ENCODE peak calls at places on chromosomes 6 and 20, in ten cellular contexts. I is AG04450, K is ovary, X is esophagus squamous epithelium, Y is cardiac muscle cell, Z is cardiac fibroblast, B is mucosa of descending colon, T is tibial nerve, A is right lobe of liver, D is lung. H is an unnamed sample.

GRCh38 chr6:55892749-55893357 is 17.5 kb upstream of the BMP5 start:
- DNase-seq in I (no peak), K (no peak), X (no peak), Y (no peak), Z (no peak), B (no peak), T (no peak), A (no peak), D (no peak), H (peak)

GRCh38 chr6:40308533-40309306 is 278.4 kb downstream of the LRFN2 start:
- DNase-seq in I (peak), K (peak), X (no peak), Y (peak), Z (peak), B (peak), T (peak), A (peak), D (peak), H (peak)

GRCh38 chr6:109461733-109462526 is 6.4 kb upstream of the MICAL1 start:
- DNase-seq in I (no peak), K (no peak), X (no peak), Y (no peak), Z (no peak), B (no peak), T (no peak), A (no peak), D (no peak), H (no peak)

GRCh38 chr6:107611060-107611824 is 121.3 kb downstream of the SOBP start:
- DNase-seq in I (no peak), K (no peak), X (no peak), Y (peak), Z (peak), B (no peak), T (no peak), A (no peak), D (no peak), H (no peak)

GRCh38 chr6:157246048-157246630 is 77.2 kb downstream of the TMEM242 start:
- DNase-seq in I (no peak), K (peak), X (no peak), Y (peak), Z (no peak), B (no peak), T (peak), A (no peak), D (no peak), H (no peak)

GRCh38 chr20:47571426-47571825 is 69.7 kb downstream of the NCOA3 start:
- DNase-seq in I (no peak), K (no peak), X (no peak), Y (no peak), Z (no peak), B (no peak), T (no peak), A (no peak), D (no peak), H (no peak)

GRCh38 chr6:63525186-63525878 is 46.9 kb upstream of the LOC128125822 start:
- DNase-seq in I (no peak), K (no peak), X (no peak), Y (no peak), Z (no peak), B (no peak), T (no peak), A (no peak), D (no peak), H (no peak)

GRCh38 chr6:92180090-92180489 is 1239.3 kb downstream of the EPHA7 start:
- DNase-seq in I (no peak), K (no peak), X (no peak), Y (no peak), Z (no peak), B (no peak), T (no peak), A (no peak), D (no peak), H (no peak)

GRCh38 chr20:7722564-7722963 is 217.7 kb downstream of the HAO1 start:
- DNase-seq in I (no peak), K (no peak), X (no peak), Y (peak), Z (peak), B (no peak), T (no peak), A (no peak), D (no peak), H (no peak)

GRCh38 chr6:140988780-140989179 is 1143.9 kb upstream of the GJE1 start:
- DNase-seq in I (no peak), K (no peak), X (no peak), Y (no peak), Z (no peak), B (no peak), T (no peak), A (no peak), D (no peak), H (no peak)

GRCh38 chr6:43491750-43492661 is 14.6 kb downstream of the TJAP1 start:
- DNase-seq in I (peak), K (peak), X (no peak), Y (peak), Z (peak), B (peak), T (peak), A (no peak), D (peak), H (no peak)

GRCh38 chr6:67252663-67253062 is 1382.4 kb upstream of the ADGRB3 start:
- DNase-seq in I (no peak), K (no peak), X (no peak), Y (peak), Z (no peak), B (no peak), T (no peak), A (no peak), D (no peak), H (no peak)

GRCh38 chr20:19757973-19758887 is at the start of gene RIN2:
- DNase-seq in I (peak), K (peak), X (peak), Y (peak), Z (peak), B (peak), T (peak), A (peak), D (peak), H (peak)

GRCh38 chr6:108560463-108561308 is at the start of gene FOXO3:
- DNase-seq in I (no peak), K (peak), X (peak), Y (peak), Z (peak), B (peak), T (peak), A (peak), D (peak), H (no peak)

GRCh38 chr20:19495905-19496703 is 262.0 kb upstream of the RIN2 start:
- DNase-seq in I (no peak), K (no peak), X (no peak), Y (no peak), Z (peak), B (no peak), T (no peak), A (no peak), D (no peak), H (no peak)

GRCh38 chr6:146026873-146027272 is 2.0 kb upstream of the GRM1 start:
- DNase-seq in I (no peak), K (no peak), X (no peak), Y (no peak), Z (no peak), B (no peak), T (no peak), A (no peak), D (no peak), H (no peak)

GRCh38 chr6:39998126-39998525 is 63.9 kb upstream of the MOCS1 start:
- DNase-seq in I (no peak), K (no peak), X (no peak), Y (no peak), Z (no peak), B (no peak), T (no peak), A (no peak), D (no peak), H (no peak)

GRCh38 chr6:113847435-113847834 is 9.7 kb upstream of the MARCKS start:
- DNase-seq in I (no peak), K (no peak), X (no peak), Y (no peak), Z (peak), B (no peak), T (no peak), A (no peak), D (no peak), H (no peak)

GRCh38 chr6:91506509-91506908 is 919.6 kb upstream of the MAP3K7 start:
- DNase-seq in I (no peak), K (no peak), X (no peak), Y (no peak), Z (no peak), B (no peak), T (no peak), A (no peak), D (no peak), H (no peak)

GRCh38 chr20:47113362-47114118 is 218.9 kb downstream of the EYA2 start:
- DNase-seq in I (no peak), K (no peak), X (no peak), Y (peak), Z (peak), B (no peak), T (no peak), A (no peak), D (no peak), H (no peak)

GRCh38 chr20:17849901-17850673 is 118.5 kb downstream of the SNX5 start:
- DNase-seq in I (peak), K (peak), X (no peak), Y (peak), Z (peak), B (peak), T (peak), A (no peak), D (peak), H (peak)

GRCh38 chr6:72554761-72555221 is 67.1 kb upstream of the KCNQ5 start:
- DNase-seq in I (no peak), K (no peak), X (no peak), Y (peak), Z (peak), B (no peak), T (no peak), A (no peak), D (no peak), H (no peak)

GRCh38 chr6:11653028-11653583 is 115.6 kb downstream of the TMEM170B start:
- DNase-seq in I (peak), K (peak), X (no peak), Y (peak), Z (peak), B (peak), T (no peak), A (no peak), D (no peak), H (peak)

GRCh38 chr6:74752303-74752702 is 453.6 kb downstream of the COL12A1 start:
- DNase-seq in I (no peak), K (no peak), X (no peak), Y (no peak), Z (no peak), B (peak), T (no peak), A (no peak), D (no peak), H (no peak)
- TF ChIP-seq CTCF in I (no peak), K (no peak), X (no peak), Y (no peak), Z (peak), B (no peak), T (no peak), A (peak), D (no peak), H (peak)

GRCh38 chr6:36733300-36733699 is 35.7 kb downstream of the RAB44 start:
- DNase-seq in I (no peak), K (no peak), X (no peak), Y (no peak), Z (no peak), B (no peak), T (no peak), A (no peak), D (no peak), H (no peak)

GRCh38 chr6:36734486-36735060 is 36.9 kb downstream of the RAB44 start:
- DNase-seq in I (no peak), K (no peak), X (no peak), Y (no peak), Z (no peak), B (no peak), T (no peak), A (no peak), D (no peak), H (no peak)

GRCh38 chr6:36737043-36737785 is 39.6 kb downstream of the RAB44 start:
- DNase-seq in I (no peak), K (no peak), X (no peak), Y (no peak), Z (no peak), B (no peak), T (no peak), A (no peak), D (no peak), H (no peak)

GRCh38 chr6:36738108-36738507 is 40.5 kb downstream of the RAB44 start:
- DNase-seq in I (no peak), K (no peak), X (no peak), Y (no peak), Z (no peak), B (no peak), T (no peak), A (no peak), D (no peak), H (no peak)

GRCh38 chr6:36735110-36735971 is 37.7 kb downstream of the RAB44 start:
- DNase-seq in I (peak), K (peak), X (no peak), Y (peak), Z (peak), B (peak), T (peak), A (peak), D (peak), H (peak)
- H3K4me3 ChIP-seq in I (peak), K (no peak), X (peak), Y (no peak), Z (peak), B (no peak), T (no peak), A (no peak), D (no peak), H (no peak)

DNA sequence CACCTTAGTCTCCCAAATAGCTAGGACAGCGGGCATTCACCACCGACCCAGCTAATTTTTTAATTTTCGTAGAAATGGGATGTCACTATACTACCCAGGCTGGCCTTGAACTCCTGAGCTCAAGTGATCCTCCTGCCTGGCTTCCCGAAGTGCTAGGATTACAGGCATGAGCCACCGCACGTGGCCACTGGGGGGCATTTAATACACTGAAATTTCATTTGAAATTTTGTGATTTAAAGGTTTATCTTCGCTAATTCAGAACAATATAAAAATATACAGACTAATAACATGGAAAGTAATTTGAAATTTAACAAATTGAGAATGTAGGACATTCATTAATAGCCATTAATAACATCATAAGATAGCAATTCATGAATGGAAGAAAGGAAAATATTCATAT is 20.5 kb upstream of the TBC1D32 start:
- DNase-seq in I (no peak), K (no peak), X (no peak), Y (no peak), Z (peak), B (peak), T (no peak), A (no peak), D (no peak), H (no peak)
- TF ChIP-seq CTCF in I (peak), K (no peak), X (no peak), Y (peak), Z (peak), B (no peak), T (no peak), A (peak), D (no peak), H (peak)

GRCh38 chr6:170317718-170318117 is 11.2 kb downstream of the FAM120B start:
- DNase-seq in I (no peak), K (no peak), X (no peak), Y (no peak), Z (no peak), B (no peak), T (no peak), A (no peak), D (no peak), H (no peak)

GRCh38 chr6:170316071-170316470 is 9.5 kb downstream of the FAM120B start:
- DNase-seq in I (no peak), K (no peak), X (no peak), Y (no peak), Z (peak), B (no peak), T (no peak), A (no peak), D (no peak), H (no peak)

GRCh38 chr6:170313716-170314295 is 7.2 kb downstream of the FAM120B start:
- DNase-seq in I (peak), K (no peak), X (no peak), Y (no peak), Z (no peak), B (no peak), T (no peak), A (no peak), D (no peak), H (no peak)

GRCh38 chr6:170312876-170313275 is 6.3 kb downstream of the FAM120B start:
- DNase-seq in I (no peak), K (no peak), X (no peak), Y (no peak), Z (no peak), B (no peak), T (no peak), A (no peak), D (no peak), H (no peak)

DNA sequence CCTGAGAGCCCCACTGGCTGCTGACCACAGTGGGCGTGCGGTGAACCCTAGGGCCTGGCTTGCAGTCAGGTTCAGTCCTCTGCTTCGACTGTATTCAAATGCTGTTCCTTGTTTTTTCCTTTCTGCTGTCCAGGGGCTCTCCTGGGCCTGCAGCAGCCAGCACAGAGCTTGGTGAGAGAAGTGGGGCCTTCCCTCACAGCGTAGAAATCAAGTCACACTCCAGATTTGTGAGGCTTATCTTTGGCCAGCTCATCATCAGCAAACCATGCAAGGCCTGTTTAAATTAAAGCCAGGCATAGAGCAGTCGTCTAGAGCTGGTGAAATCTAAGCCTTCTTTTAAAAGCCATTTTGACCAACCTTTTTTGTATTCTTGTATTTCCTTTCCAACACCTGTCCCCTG is 8.4 kb downstream of the FAM120B start:
- DNase-seq in I (no peak), K (no peak), X (no peak), Y (no peak), Z (no peak), B (no peak), T (no peak), A (no peak), D (no peak), H (no peak)
- H3K4me3 ChIP-seq in I (no peak), K (no peak), X (no peak), Y (no peak), Z (no peak), B (no peak), T (no peak), A (no peak), D (no peak), H (no peak)

DNA sequence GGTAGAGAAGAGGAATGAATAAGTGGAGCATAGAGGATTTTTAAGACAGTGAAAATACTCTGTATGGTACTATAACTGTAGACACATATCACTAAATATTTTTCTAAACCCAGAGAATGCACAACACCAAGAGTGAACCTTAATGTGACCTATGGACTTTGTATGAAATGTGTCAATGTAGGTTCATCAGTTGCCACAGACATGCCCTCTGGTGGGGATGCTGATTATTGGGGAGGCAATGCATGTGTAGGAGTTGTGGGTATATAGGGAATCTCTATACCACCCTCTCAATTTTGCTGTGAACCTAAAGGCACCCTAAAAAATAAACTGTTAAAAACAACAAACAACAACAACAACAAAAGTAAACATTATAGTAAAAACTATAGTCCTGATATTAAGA is 293.7 kb downstream of the RNF144B start:
- DNase-seq in I (no peak), K (no peak), X (no peak), Y (no peak), Z (no peak), B (no peak), T (no peak), A (no peak), D (no peak), H (no peak)
- TF ChIP-seq CTCF in I (no peak), K (no peak), X (no peak), Y (no peak), Z (no peak), B (no peak), T (no peak), A (peak), D (no peak), H (no peak)

DNA sequence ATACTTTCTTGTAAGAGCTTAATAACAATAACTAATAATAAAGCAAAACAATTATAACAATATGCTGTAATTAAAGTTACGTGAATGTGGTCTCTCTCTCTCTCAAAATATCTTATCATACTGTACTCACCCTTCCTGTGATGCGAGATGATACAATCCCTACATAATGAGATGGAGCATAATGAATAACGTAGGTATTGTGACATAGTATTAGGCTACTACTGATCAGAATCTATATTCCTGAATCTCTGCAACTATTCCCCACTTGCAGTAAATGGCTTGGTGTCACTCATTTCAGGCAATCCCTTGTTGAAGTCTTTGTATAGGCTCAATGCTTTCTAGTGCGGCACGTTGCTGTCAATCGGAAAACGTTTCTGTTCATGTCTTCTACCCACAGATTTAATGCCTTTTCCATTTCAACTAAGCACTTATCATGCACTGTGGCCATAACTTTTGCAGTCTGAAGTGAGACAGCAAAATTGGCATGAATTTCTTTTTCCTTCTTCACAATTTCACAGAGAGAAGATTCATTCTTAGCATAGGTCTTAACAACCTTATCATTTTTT is 32.3 kb downstream of the MOXD1 start:
- DNase-seq in I (no peak), K (no peak), X (no peak), Y (no peak), Z (peak), B (no peak), T (no peak), A (no peak), D (no peak), H (no peak)
- H3K4me3 ChIP-seq in I (no peak), K (no peak), X (no peak), Y (no peak), Z (no peak), B (no peak), T (no peak), A (no peak), D (no peak), H (no peak)

DNA sequence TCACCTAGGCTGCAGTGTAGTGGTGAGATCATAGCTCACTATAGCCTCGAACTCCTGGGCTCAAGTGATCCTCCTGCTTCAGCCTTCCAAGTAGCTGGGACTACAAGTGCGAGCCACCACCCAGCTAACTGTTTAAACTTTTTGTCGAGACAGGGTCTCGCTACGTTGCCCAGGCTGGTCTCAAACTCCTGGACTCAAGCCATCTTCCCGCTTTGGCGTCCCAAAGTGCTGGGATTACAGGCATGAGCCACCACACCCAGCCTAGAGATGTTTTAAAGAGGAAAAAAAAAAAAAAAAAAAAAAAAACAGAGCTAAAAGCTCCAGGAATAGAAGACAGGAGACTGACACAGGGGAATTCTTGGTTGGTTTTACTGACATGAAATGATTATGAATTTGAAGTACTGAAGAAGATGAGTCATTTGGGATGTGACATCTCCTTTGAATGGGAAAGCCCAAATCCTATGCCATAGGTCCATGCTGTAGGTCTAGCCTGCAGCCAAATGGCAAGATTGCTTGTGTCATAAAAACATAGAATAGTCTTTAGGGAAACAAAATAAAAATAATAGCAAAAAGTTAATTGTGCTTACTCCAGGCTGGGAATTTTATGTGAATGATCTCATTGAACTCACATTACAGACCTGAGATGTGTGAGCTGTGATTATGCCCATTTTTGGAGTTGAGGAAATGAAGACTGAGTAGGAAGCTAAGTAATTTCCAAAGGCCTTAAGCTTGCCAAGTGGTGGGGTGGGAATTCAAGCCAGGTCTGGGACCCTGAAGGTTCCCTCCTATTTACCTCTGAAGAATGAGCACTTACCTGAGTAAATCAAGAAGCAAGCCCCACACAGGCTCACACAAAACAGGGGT is 24.3 kb upstream of the NHSL1 start:
- DNase-seq in I (no peak), K (no peak), X (no peak), Y (no peak), Z (peak), B (no peak), T (no peak), A (no peak), D (no peak), H (no peak)
- TF ChIP-seq CTCF in I (no peak), K (no peak), X (no peak), Y (no peak), Z (no peak), B (no peak), T (no peak), A (no peak), D (no peak), H (no peak)